ENCODE peak calls at places on chromosomes 7 and 10, in four cellular contexts. V is GM20000, H is HL-60, T is MM.1S. A is an unnamed sample.

GRCh38 chr10:132929953-132930640 is 12.3 kb downstream of the CFAP46 start:
- DNase-seq in T (no peak), V (no peak), H (peak), A (no peak)

GRCh38 chr7:105656922-105657521 is 75.7 kb upstream of the EFCAB10 start:
- DNase-seq in T (peak), V (peak), H (peak), A (peak)

GRCh38 chr10:103660364-103661197 is 167.1 kb downstream of the NEURL1 start:
- DNase-seq in T (no peak), V (peak), H (peak), A (no peak)

GRCh38 chr7:4837041-4837813 is 24.6 kb downstream of the PAPOLB start:
- DNase-seq in T (no peak), V (no peak), H (no peak), A (no peak)

GRCh38 chr10:49521062-49521461 is 17.9 kb downstream of the ERCC6 start:
- DNase-seq in V (no peak), H (no peak), T (no peak), A (no peak)

GRCh38 chr10:90179696-90180407 is 478.5 kb downstream of the KIF20B start:
- DNase-seq in T (no peak), H (no peak), V (no peak), A (no peak)

GRCh38 chr10:43287056-43288007 is 20.5 kb upstream of the RASGEF1A start:
- DNase-seq in T (peak), H (peak), V (peak), A (peak)

GRCh38 chr10:34641913-34642558 is 173.1 kb downstream of the PARD3 start:
- DNase-seq in V (no peak), H (no peak), T (no peak), A (no peak)

GRCh38 chr10:19918800-19919199 is 102.6 kb downstream of the PLXDC2 start:
- DNase-seq in H (no peak), T (no peak), V (no peak), A (no peak)

GRCh38 chr10:64465653-64466052 is 944.5 kb downstream of the REEP3 start:
- DNase-seq in V (no peak), H (no peak), T (no peak), A (no peak)
- TF ChIP-seq CTCF in V (no peak), H (no peak), T (no peak), A (no peak)

DNA sequence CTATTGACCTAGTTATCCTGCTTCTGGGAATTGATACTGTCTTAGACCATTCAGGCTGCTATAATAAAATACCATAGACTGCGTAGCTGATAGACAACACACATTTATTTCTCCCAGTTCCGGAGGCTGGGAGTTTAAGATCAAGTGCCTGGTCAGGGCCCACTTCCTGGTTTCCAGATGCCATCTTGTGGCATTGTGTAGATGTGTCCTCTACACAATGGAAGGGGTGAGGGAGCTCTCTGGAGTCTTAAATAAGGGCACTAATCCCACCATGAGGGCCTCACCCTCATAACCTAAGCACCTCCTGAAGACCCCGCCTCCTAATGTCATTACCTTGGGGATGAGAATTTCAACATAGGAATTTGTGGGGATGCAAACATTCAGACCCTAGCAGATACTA is 62.4 kb downstream of the SLC35B4 start:
- DNase-seq in H (no peak), T (no peak), V (no peak), A (no peak)
- TF ChIP-seq CTCF in H (no peak), T (peak), V (no peak), A (peak)

DNA sequence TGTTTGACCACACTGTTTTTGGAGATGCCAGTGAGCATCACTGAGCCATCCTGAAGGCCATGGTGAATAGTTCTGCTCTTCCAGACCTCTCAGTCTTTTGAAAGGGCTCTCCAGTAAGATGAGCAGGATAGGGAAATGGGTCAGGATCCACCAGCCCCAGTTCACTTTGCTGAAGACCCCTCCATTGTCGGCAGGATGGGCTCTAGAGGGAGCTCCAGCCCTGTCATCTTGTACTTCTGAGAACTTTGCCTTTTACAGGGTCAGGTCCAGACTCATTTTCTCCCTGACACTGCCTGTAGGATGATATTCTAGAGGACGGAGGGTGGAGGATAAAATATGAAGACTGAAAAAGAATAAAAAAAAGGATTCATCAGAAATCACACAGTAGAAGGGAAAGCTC is 13.1 kb downstream of the LHFPL3 start:
- DNase-seq in V (peak), T (no peak), H (no peak), A (no peak)
- TF ChIP-seq CTCF in V (no peak), T (no peak), H (no peak), A (no peak)

DNA sequence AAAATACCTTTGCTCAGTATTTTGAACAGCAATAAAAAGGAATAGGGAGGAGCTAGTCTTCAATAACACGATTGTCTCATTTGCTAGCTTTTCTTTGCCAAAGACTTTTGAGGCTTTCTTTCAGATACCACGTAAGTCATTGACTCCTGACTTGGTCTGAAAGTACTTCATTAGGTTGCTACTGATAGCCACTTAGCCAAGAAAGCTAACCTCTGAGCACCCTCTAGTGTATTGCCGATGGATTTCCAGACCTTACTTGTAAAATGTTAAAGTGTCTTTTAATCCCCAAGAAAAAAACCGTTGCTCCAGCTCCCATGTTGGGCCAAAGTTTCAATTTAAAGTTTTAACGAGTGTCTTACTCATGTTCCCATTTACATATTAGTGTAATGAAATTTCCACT is 63.4 kb upstream of the STRIP2 start:
- DNase-seq in T (no peak), H (no peak), V (peak), A (no peak)
- TF ChIP-seq CTCF in T (no peak), H (no peak), V (no peak), A (no peak)

GRCh38 chr7:45081670-45081974 is 7.1 kb downstream of the NACAD start:
- DNase-seq in H (no peak), T (no peak), V (no peak), A (no peak)

GRCh38 chr7:45082031-45082830 is 6.5 kb downstream of the NACAD start:
- DNase-seq in T (no peak), V (no peak), H (no peak), A (no peak)

GRCh38 chr7:45080265-45080957 is 8.4 kb downstream of the NACAD start:
- DNase-seq in H (peak), T (no peak), V (no peak), A (no peak)

GRCh38 chr7:45082831-45083331 is 5.9 kb downstream of the NACAD start:
- DNase-seq in V (no peak), H (no peak), T (no peak), A (no peak)

GRCh38 chr7:45080958-45081669 is 7.7 kb downstream of the NACAD start:
- DNase-seq in V (no peak), T (no peak), H (no peak), A (no peak)
- TF ChIP-seq CTCF in V (no peak), T (no peak), H (no peak), A (no peak)

A was measured in CD14-positive monocyte.